ENCODE peak calls at places on chromosomes 3 and 15, in seven cellular contexts. D, M, A, H, W, Q and K are unnamed samples.

GRCh38 chr15:35753486-35753885 is 207.5 kb upstream of the DPH6 start:
- DNase-seq in W (peak), A (no peak), M (no peak), H (no peak), D (no peak), Q (peak), K (no peak)

GRCh38 chr3:178405456-178405970 is 130.7 kb upstream of the KCNMB2 start:
- DNase-seq in W (no peak), M (no peak), H (no peak), Q (peak), D (no peak), A (no peak), K (no peak)

GRCh38 chr15:47727676-47728075 is 10.4 kb downstream of the SEMA6D start:
- DNase-seq in H (no peak), A (no peak), W (no peak), D (no peak), Q (no peak), M (no peak), K (no peak)

GRCh38 chr3:143139786-143140185 is 20.2 kb downstream of the CHST2 start:
- DNase-seq in A (no peak), M (no peak), W (no peak), D (no peak), H (no peak), Q (peak), K (no peak)

GRCh38 chr15:78212546-78213424 is 21.6 kb downstream of the ACSBG1 start:
- DNase-seq in A (peak), M (no peak), D (no peak), W (no peak), H (peak), Q (peak), K (no peak)

GRCh38 chr15:80036067-80036466 is 23.4 kb upstream of the ZFAND6 start:
- DNase-seq in H (no peak), A (no peak), Q (no peak), W (no peak), M (no peak), D (no peak), K (no peak)

GRCh38 chr3:10226293-10226692 is 22.0 kb upstream of the TATDN2 start:
- DNase-seq in D (no peak), H (no peak), W (no peak), A (no peak), Q (no peak), M (no peak), K (no peak)

GRCh38 chr3:173395073-173395411 is 2.5 kb upstream of the NLGN1 start:
- DNase-seq in A (no peak), W (no peak), Q (no peak), D (no peak), M (no peak), H (no peak), K (no peak)

GRCh38 chr3:104763007-104763406 is 603.7 kb upstream of the ALCAM start:
- DNase-seq in Q (no peak), D (peak), H (no peak), W (no peak), A (no peak), M (no peak), K (no peak)

GRCh38 chr15:35195031-35195430 is 109.9 kb upstream of the NANOGP8 start:
- DNase-seq in H (no peak), D (no peak), A (no peak), Q (no peak), M (no peak), W (no peak), K (no peak)

GRCh38 chr3:98702166-98702565 is 61.0 kb upstream of the ST3GAL6 start:
- DNase-seq in D (no peak), M (no peak), H (no peak), W (no peak), Q (peak), A (no peak), K (no peak)

GRCh38 chr15:75149911-75150709 is 51.6 kb upstream of the C15orf39 start:
- DNase-seq in W (no peak), A (no peak), M (no peak), D (no peak), H (no peak), Q (peak), K (no peak)

GRCh38 chr3:141305436-141305835 is 62.9 kb upstream of the ZBTB38 start:
- DNase-seq in H (no peak), M (no peak), D (no peak), Q (peak), W (no peak), A (peak), K (no peak)

GRCh38 chr15:45454825-45455224 is 67.7 kb downstream of the SLC30A4 start:
- DNase-seq in Q (peak), H (peak), W (peak), A (peak), D (peak), M (no peak), K (no peak)

GRCh38 chr15:94086360-94086759 is 145.0 kb upstream of the MCTP2 start:
- DNase-seq in M (no peak), D (no peak), A (no peak), H (no peak), Q (no peak), W (peak), K (no peak)

GRCh38 chr3:178189854-178190253 is 346.4 kb upstream of the KCNMB2 start:
- DNase-seq in H (no peak), W (no peak), D (no peak), A (no peak), M (no peak), Q (no peak), K (no peak)

GRCh38 chr3:165768680-165769079 is 68.5 kb downstream of the BCHE start:
- DNase-seq in W (no peak), M (no peak), A (no peak), Q (no peak), H (no peak), D (no peak), K (no peak)

GRCh38 chr15:81049835-81050234 is 49.1 kb downstream of the TLNRD1 start:
- DNase-seq in Q (peak), H (no peak), W (no peak), A (no peak), M (peak), D (no peak), K (no peak)

GRCh38 chr15:69346112-69346511 is 47.4 kb downstream of the PAQR5 start:
- DNase-seq in M (no peak), Q (peak), H (no peak), W (no peak), D (no peak), A (no peak), K (no peak)

GRCh38 chr3:171415070-171415469 is 45.1 kb downstream of the TNIK start:
- DNase-seq in A (no peak), M (no peak), H (no peak), Q (peak), W (no peak), D (no peak), K (no peak)

GRCh38 chr3:49339593-49339946 is 283 bp downstream of the USP4 start:
- DNase-seq in D (no peak), M (peak), H (no peak), W (no peak), A (peak), Q (peak), K (peak)

GRCh38 chr3:58305882-58306661 is at the start of the genes HTD2 and RPP14:
- DNase-seq in D (peak), Q (peak), A (peak), M (peak), W (peak), H (peak), K (peak)

GRCh38 chr15:67024322-67024997 is 40.9 kb upstream of the SMAD3 start:
- DNase-seq in A (peak), M (no peak), D (peak), Q (peak), H (peak), W (peak), K (no peak)

GRCh38 chr3:149902498-149903139 is 68.1 kb downstream of the PFN2 start:
- DNase-seq in M (no peak), Q (no peak), D (no peak), H (no peak), A (no peak), W (no peak), K (no peak)
- TF ChIP-seq CTCF in M (peak), Q (peak), D (no peak), H (no peak), A (no peak), W (peak), K (peak)

GRCh38 chr3:149738891-149739290 is 13.4 kb downstream of the COMMD2 start:
- DNase-seq in A (no peak), D (no peak), M (no peak), Q (no peak), W (no peak), H (no peak), K (no peak)

GRCh38 chr3:149739396-149739795 is 12.9 kb downstream of the COMMD2 start:
- DNase-seq in H (no peak), Q (no peak), W (no peak), D (no peak), M (no peak), A (no peak), K (no peak)

GRCh38 chr3:149744630-149745029 is 7.7 kb downstream of the COMMD2 start:
- DNase-seq in A (no peak), D (no peak), Q (no peak), H (no peak), W (no peak), M (no peak), K (no peak)

GRCh38 chr3:149744151-149744550 is 8.1 kb downstream of the COMMD2 start:
- DNase-seq in M (no peak), Q (no peak), H (no peak), W (no peak), A (no peak), D (no peak), K (no peak)
- TF ChIP-seq CTCF in M (no peak), Q (no peak), H (no peak), W (no peak), A (no peak), D (no peak), K (no peak)

DNA sequence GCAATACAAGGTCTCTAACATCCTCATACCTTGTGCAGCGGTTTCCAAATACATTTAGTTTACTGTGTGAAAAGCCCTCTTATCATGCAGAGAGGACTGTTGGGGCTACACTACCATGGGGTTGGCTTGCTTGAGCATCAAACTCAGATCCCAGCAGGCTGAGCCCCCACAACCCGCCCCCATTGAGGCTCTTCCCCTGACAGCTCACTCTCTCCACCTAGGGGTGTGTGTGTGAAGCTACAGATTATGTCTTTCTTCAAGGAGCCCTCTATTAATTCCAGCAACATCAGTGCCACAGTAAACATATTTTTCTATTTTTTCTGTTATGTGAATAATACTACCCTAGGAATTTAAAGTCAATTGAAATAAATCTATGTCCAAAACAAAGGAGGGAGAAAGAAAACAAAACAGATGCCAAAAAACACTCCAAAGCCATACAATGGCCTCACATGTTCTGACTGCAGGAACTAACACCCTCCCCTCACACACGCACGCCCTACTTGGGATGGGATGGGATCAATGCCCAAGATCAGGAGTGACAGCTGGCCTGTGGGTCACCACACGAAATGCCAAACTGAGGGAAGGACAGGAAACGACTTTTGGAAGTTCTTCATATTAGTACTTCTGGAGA is 14.7 kb downstream of the TM4SF4 start:
- DNase-seq in W (no peak), A (no peak), M (no peak), H (no peak), D (no peak), Q (no peak), K (peak)
- TF ChIP-seq CTCF in W (peak), A (no peak), M (peak), H (peak), D (peak), Q (peak), K (peak)

GRCh38 chr3:127589600-127590281 is 792 bp downstream of the TPRA1 start:
- DNase-seq in H (peak), M (no peak), Q (peak), D (no peak), W (no peak), A (peak), K (no peak)

GRCh38 chr3:127593187-127593586 is 2.7 kb upstream of the TPRA1 start:
- DNase-seq in M (no peak), A (no peak), H (no peak), W (no peak), Q (no peak), D (no peak), K (no peak)

GRCh38 chr3:127588675-127589577 is 1.6 kb downstream of the TPRA1 start:
- DNase-seq in A (peak), W (peak), D (no peak), Q (peak), H (no peak), M (no peak), K (no peak)

GRCh38 chr3:127590282-127590592 is 296 bp downstream of the TPRA1 start:
- DNase-seq in D (no peak), W (no peak), A (no peak), Q (no peak), M (no peak), H (no peak), K (no peak)

GRCh38 chr3:127590593-127591477 is at the start of gene TPRA1:
- DNase-seq in W (peak), A (peak), H (peak), Q (peak), M (peak), D (peak), K (peak)
- TF ChIP-seq CTCF in W (no peak), A (peak), H (no peak), Q (peak), M (no peak), D (no peak), K (no peak)

DNA sequence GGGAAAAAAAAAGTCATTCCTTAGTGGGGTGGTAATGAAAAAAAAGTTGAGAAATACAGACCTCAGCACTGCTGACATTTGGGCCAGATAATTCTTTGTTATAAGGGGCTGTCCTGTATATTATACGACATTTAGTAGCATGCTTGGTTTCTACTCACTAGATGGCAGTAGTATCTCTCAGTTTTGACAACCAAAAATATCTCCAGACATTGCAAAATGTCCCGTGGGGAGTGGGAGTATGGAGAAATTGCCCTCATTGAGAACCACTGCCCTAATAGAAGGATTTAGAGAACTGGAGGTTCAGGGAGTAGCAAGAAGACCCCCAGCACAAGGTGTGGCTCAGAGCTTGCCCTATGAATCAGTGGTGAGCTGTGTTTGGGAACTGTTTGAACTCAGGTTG is 28.6 kb upstream of the TEX264 start:
- DNase-seq in D (no peak), W (no peak), A (no peak), Q (peak), H (no peak), M (no peak), K (no peak)
- TF ChIP-seq CTCF in D (peak), W (peak), A (peak), Q (peak), H (peak), M (peak), K (peak)

GRCh38 chr3:186105543-186105942 is 3.3 kb downstream of the ETV5 start:
- DNase-seq in Q (no peak), A (no peak), D (no peak), M (no peak), H (no peak), W (no peak), K (no peak)
- TF ChIP-seq CTCF in Q (no peak), A (no peak), D (no peak), M (no peak), H (no peak), W (no peak), K (no peak)